ENCODE peak calls at places on chromosome 3, in seven cellular contexts. W, J, O, A, P, K and U are unnamed samples.

GRCh38 chr3:170868577-170869239 is 1.3 kb downstream of the RPL22L1 start:
- DNase-seq in W (no peak), J (no peak), O (no peak), A (no peak), P (no peak), K (no peak), U (no peak)

GRCh38 chr3:148002705-148003205 is 593.6 kb downstream of the ZIC1 start:
- DNase-seq in W (no peak), J (no peak), O (no peak), A (no peak), P (no peak), K (no peak), U (no peak)

GRCh38 chr3:23189183-23189582 is 13.9 kb upstream of the UBE2E2 start:
- DNase-seq in W (no peak), J (no peak), O (no peak), A (no peak), P (no peak), K (no peak), U (no peak)

GRCh38 chr3:14548321-14548729 is 8.2 kb upstream of the GRIP2 start:
- DNase-seq in W (peak; percentile 63), J (peak; percentile 59), O (peak; percentile 81), A (no peak), P (peak; percentile 96), K (peak; percentile 43), U (no peak)

GRCh38 chr3:143808999-143809700 is 39.1 kb downstream of the SLC9A9 start:
- DNase-seq in W (no peak), J (no peak), O (no peak), A (no peak), P (no peak), K (no peak), U (no peak)

GRCh38 chr3:168865022-168865551 is 769.4 kb upstream of the GOLIM4 start:
- DNase-seq in W (peak; percentile 8), J (peak; percentile 29), O (no peak), A (no peak), P (no peak), K (no peak), U (no peak)

GRCh38 chr3:15819576-15819975 is 21.8 kb upstream of the ANKRD28 start:
- DNase-seq in W (no peak), J (no peak), O (no peak), A (no peak), P (no peak), K (no peak), U (no peak)

GRCh38 chr3:193783166-193783896 is 190.3 kb downstream of the OPA1 start:
- DNase-seq in W (no peak), J (peak; percentile 55), O (no peak), A (no peak), P (no peak), K (no peak), U (no peak)

GRCh38 chr3:65285956-65286355 is 598.2 kb upstream of the ADAMTS9 start:
- DNase-seq in W (no peak), J (no peak), O (no peak), A (no peak), P (no peak), K (no peak), U (no peak)

GRCh38 chr3:23778451-23778850 is 27.3 kb upstream of the UBE2E1 start:
- DNase-seq in W (no peak), J (no peak), O (no peak), A (no peak), P (no peak), K (no peak), U (no peak)

GRCh38 chr3:45497963-45498362 is 96.6 kb upstream of the LIMD1 start:
- DNase-seq in W (no peak), J (peak; percentile 59), O (no peak), A (no peak), P (no peak), K (no peak), U (no peak)

GRCh38 chr3:141276398-141276797 is 44.8 kb downstream of the PXYLP1 start:
- DNase-seq in W (no peak), J (no peak), O (no peak), A (no peak), P (no peak), K (no peak), U (no peak)

GRCh38 chr3:18122264-18122663 is 302.9 kb downstream of the SATB1 start:
- DNase-seq in W (no peak), J (no peak), O (no peak), A (no peak), P (no peak), K (no peak), U (no peak)

GRCh38 chr3:139718415-139718814 is 40.6 kb upstream of the NMNAT3 start:
- DNase-seq in W (no peak), J (peak; percentile 19), O (peak; percentile 63), A (no peak), P (peak; percentile 33), K (peak; percentile 21), U (peak; percentile 29)

GRCh38 chr3:185717121-185717520 is 107.7 kb downstream of the IGF2BP2 start:
- DNase-seq in W (no peak), J (no peak), O (no peak), A (no peak), P (no peak), K (no peak), U (no peak)

GRCh38 chr3:160163259-160163878 is 61.9 kb upstream of the C3orf80 start:
- DNase-seq in W (no peak), J (peak; percentile 32), O (peak; percentile 20), A (no peak), P (no peak), K (no peak), U (no peak)

GRCh38 chr3:123571264-123571972 is 13.4 kb downstream of the HACD2 start:
- DNase-seq in W (no peak), J (no peak), O (no peak), A (no peak), P (no peak), K (no peak), U (no peak)

GRCh38 chr3:52670621-52671521 is 14.8 kb downstream of the PBRM1 start:
- DNase-seq in W (peak; percentile 41), J (peak; percentile 98), O (no peak), A (no peak), P (no peak), K (no peak), U (no peak)

GRCh38 chr3:77038468-77038927 is 1.4 kb upstream of the ROBO2 start:
- DNase-seq in W (peak; percentile 46), J (peak; percentile 66), O (peak; percentile 66), A (no peak), P (no peak), K (peak; percentile 48), U (peak; percentile 71)

GRCh38 chr3:149004622-149005021 is 13.3 kb downstream of the GYG1 start:
- DNase-seq in W (no peak), J (no peak), O (no peak), A (no peak), P (no peak), K (no peak), U (no peak)

GRCh38 chr3:86890997-86891396 is 100.0 kb downstream of the VGLL3 start:
- DNase-seq in W (no peak), J (no peak), O (no peak), A (no peak), P (no peak), K (no peak), U (no peak)

GRCh38 chr3:99777708-99778107 is 40.0 kb upstream of the CMSS1 start:
- DNase-seq in W (no peak), J (no peak), O (peak; percentile 25), A (no peak), P (no peak), K (no peak), U (no peak)

GRCh38 chr3:56192001-56192400 is 276.3 kb downstream of the ERC2 start:
- DNase-seq in W (no peak), J (no peak), O (no peak), A (no peak), P (no peak), K (no peak), U (no peak)

GRCh38 chr3:113234688-113235260 is 23.4 kb downstream of the BOC start:
- DNase-seq in W (no peak), J (no peak), O (no peak), A (no peak), P (no peak), K (no peak), U (no peak)

GRCh38 chr3:195147649-195148121 is 123.3 kb downstream of the XXYLT1 start:
- DNase-seq in W (peak; percentile 85), J (no peak), O (no peak), A (no peak), P (no peak), K (no peak), U (no peak)

GRCh38 chr3:173747427-173747826 is 349.9 kb downstream of the NLGN1 start:
- DNase-seq in W (no peak), J (peak; percentile 49), O (no peak), A (no peak), P (no peak), K (no peak), U (no peak)

GRCh38 chr3:186570941-186571643 is 572 bp downstream of the DNAJB11 start:
- DNase-seq in W (no peak), J (no peak), O (no peak), A (no peak), P (no peak), K (no peak), U (peak; percentile 44)

GRCh38 chr3:132006605-132007204 is 28.1 kb downstream of the CPNE4 start:
- DNase-seq in W (peak; percentile 10), J (peak; percentile 16), O (peak; percentile 23), A (no peak), P (peak; percentile 20), K (no peak), U (no peak)

GRCh38 chr3:127458698-127459097 is 131.8 kb downstream of the TPRA1 start:
- DNase-seq in W (peak; percentile 54), J (no peak), O (peak; percentile 56), A (no peak), P (peak; percentile 75), K (peak; percentile 82), U (no peak)

GRCh38 chr3:51621091-51621892 is 49.8 kb upstream of the TEX264 start:
- DNase-seq in W (no peak), J (no peak), O (no peak), A (no peak), P (peak; percentile 37), K (no peak), U (no peak)

GRCh38 chr3:159626598-159626997 is 362.0 kb upstream of the IL12A start:
- DNase-seq in W (no peak), J (no peak), O (no peak), A (no peak), P (no peak), K (no peak), U (no peak)

GRCh38 chr3:16319307-16319706 is 54.3 kb downstream of the OXNAD1 start:
- DNase-seq in W (no peak), J (no peak), O (peak; percentile 58), A (peak; percentile 31), P (peak; percentile 59), K (no peak), U (no peak)